ENCODE peak calls at places on chromosomes 7 and 10, in nine cellular contexts. O is mesendoderm; B is right lobe of liver; N is upper lobe of right lung; T is AG09309; S is HFF-Myc; Y is naive thymus-derived CD4-positive, alpha-beta T cell; L is H7; P is hepatocyte. V is an unnamed sample.

GRCh38 chr10:70283445-70284399 is at the start of gene NPFFR1:
- DNase-seq in L (peak), B (no peak), O (peak), P (peak), Y (no peak), N (peak), T (no peak), S (no peak), V (no peak)

GRCh38 chr7:94578615-94579014 is 69.0 kb downstream of the CASD1 start:
- DNase-seq in T (no peak), B (no peak), O (no peak), N (no peak), S (no peak), Y (no peak), L (no peak), P (no peak), V (no peak)

GRCh38 chr7:143416565-143417149 is 8.0 kb upstream of the EPHA1 start:
- DNase-seq in L (peak), B (no peak), N (no peak), T (no peak), O (peak), Y (no peak), S (peak), P (peak), V (peak)

GRCh38 chr10:123945506-123945905 is 53.9 kb upstream of the CPXM2 start:
- DNase-seq in P (peak), N (no peak), T (peak), O (peak), Y (no peak), B (no peak), L (no peak), S (no peak), V (no peak)

GRCh38 chr10:132257271-132257670 is 50.5 kb downstream of the STK32C start:
- DNase-seq in T (no peak), L (no peak), P (no peak), Y (no peak), S (peak), B (no peak), N (no peak), O (no peak), V (no peak)

GRCh38 chr10:116891208-116891607 is 41.9 kb downstream of the ENO4 start:
- DNase-seq in O (no peak), S (peak), Y (no peak), L (no peak), T (peak), B (no peak), N (no peak), P (peak), V (peak)

GRCh38 chr7:80089341-80089740 is 45.3 kb upstream of the GNAI1 start:
- DNase-seq in O (no peak), T (no peak), B (no peak), Y (no peak), N (no peak), L (no peak), S (no peak), P (no peak), V (no peak)

GRCh38 chr7:120838281-120838682 is 19.7 kb downstream of the TSPAN12 start:
- DNase-seq in O (no peak), S (no peak), B (no peak), T (no peak), Y (no peak), L (no peak), N (no peak), P (no peak), V (no peak)

GRCh38 chr7:73519867-73520672 is 2.0 kb downstream of the BAZ1B start:
- DNase-seq in Y (no peak), T (no peak), O (peak), N (no peak), L (peak), P (no peak), B (no peak), S (no peak), V (no peak)

GRCh38 chr7:18788026-18788425 is 292.5 kb downstream of the HDAC9 start:
- DNase-seq in L (no peak), N (no peak), Y (no peak), B (no peak), T (no peak), P (no peak), S (no peak), O (no peak), V (no peak)

GRCh38 chr10:44935201-44935960 is 24.2 kb upstream of the RASSF4 start:
- DNase-seq in N (no peak), O (peak), L (no peak), P (peak), Y (no peak), T (peak), S (no peak), B (no peak), V (peak)

GRCh38 chr10:35056133-35056532 is 34.0 kb downstream of the CUL2 start:
- DNase-seq in O (no peak), L (no peak), S (no peak), T (no peak), Y (no peak), P (no peak), B (no peak), N (no peak), V (no peak)

GRCh38 chr10:35058134-35058533 is 32.0 kb downstream of the CUL2 start:
- DNase-seq in P (no peak), B (no peak), S (peak), Y (no peak), N (no peak), L (no peak), O (no peak), T (peak), V (peak)

GRCh38 chr10:35058686-35059085 is 31.5 kb downstream of the CUL2 start:
- DNase-seq in L (no peak), P (no peak), B (no peak), N (no peak), S (no peak), T (no peak), Y (no peak), O (no peak), V (no peak)

GRCh38 chr10:35059486-35059885 is 30.7 kb downstream of the CUL2 start:
- DNase-seq in N (no peak), B (no peak), S (no peak), Y (no peak), P (no peak), L (no peak), T (no peak), O (no peak), V (no peak)

DNA sequence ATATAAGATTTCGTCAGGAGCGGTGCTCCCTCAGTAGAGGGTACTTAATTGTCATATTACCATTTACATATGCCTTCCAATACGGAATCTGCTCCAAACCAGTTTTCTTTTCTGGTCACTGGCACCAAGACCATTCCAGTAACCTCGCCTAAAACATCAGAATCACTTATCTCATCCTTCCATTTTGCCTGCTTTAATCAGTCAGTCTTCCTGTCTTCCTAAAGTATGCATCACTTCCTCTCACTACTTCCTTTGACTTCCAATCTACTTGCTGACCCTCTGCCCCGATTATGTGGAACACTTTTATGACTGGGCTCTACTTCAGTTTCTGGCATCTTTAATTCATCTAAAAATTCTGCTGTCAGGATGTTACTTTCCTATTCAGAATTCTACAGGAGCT is 33.5 kb downstream of the CUL2 start:
- DNase-seq in P (no peak), O (no peak), S (no peak), L (no peak), Y (no peak), B (no peak), T (no peak), N (no peak), V (no peak)
- H3K4me3 ChIP-seq in P (no peak), O (no peak), S (no peak), L (no peak), Y (no peak), B (no peak), T (no peak), N (no peak), V (no peak)

DNA sequence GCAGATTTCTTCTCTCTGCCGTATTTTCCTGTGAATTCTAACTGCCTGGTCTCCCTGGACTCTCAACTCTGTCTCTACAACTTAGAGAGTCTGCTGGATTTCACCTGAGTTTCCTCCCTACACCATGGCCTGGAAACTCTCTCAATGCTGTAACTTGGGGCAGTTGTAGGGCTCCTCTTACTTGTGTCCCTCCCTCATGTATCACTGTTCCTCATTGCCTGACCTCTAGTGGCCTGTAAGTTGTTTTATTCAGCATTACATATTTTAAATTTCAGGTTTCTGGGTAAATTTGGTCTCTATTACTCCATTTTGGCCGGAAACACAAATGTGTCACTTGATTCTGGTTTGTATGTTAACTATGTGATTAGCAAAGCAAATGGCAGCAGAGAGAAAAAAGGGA is 70.9 kb downstream of the DYNC1I1 start:
- DNase-seq in L (peak), B (no peak), Y (no peak), O (peak), S (no peak), P (no peak), T (no peak), N (no peak), V (no peak)
- H3K4me3 ChIP-seq in L (no peak), B (no peak), Y (no peak), O (no peak), S (no peak), P (no peak), T (no peak), N (no peak), V (no peak)

DNA sequence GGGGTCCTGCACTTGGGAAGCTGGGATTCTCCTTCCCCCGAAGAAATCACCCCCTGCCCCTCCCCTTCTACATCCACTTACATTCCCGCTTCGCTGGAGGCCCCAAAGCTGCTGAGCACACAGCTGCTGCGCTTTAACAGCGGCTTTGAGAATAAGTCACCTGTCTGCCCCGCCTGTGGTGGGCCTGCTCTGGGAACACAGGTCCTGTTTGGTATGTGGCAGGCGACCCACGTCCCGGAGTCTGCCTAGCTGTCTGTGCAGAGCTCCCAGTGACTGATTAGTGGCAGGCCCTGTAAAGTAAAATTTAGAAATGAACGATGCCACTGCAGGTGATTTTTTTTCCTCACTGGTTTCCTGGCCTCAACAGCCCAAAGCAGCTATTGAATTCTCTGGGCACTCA is 47.0 kb downstream of the CDH23 start:
- DNase-seq in B (no peak), S (no peak), Y (no peak), L (peak), P (no peak), N (no peak), T (no peak), O (no peak), V (no peak)
- H3K4me3 ChIP-seq in B (no peak), S (no peak), Y (no peak), L (no peak), P (no peak), N (no peak), T (no peak), O (no peak), V (no peak)

DNA sequence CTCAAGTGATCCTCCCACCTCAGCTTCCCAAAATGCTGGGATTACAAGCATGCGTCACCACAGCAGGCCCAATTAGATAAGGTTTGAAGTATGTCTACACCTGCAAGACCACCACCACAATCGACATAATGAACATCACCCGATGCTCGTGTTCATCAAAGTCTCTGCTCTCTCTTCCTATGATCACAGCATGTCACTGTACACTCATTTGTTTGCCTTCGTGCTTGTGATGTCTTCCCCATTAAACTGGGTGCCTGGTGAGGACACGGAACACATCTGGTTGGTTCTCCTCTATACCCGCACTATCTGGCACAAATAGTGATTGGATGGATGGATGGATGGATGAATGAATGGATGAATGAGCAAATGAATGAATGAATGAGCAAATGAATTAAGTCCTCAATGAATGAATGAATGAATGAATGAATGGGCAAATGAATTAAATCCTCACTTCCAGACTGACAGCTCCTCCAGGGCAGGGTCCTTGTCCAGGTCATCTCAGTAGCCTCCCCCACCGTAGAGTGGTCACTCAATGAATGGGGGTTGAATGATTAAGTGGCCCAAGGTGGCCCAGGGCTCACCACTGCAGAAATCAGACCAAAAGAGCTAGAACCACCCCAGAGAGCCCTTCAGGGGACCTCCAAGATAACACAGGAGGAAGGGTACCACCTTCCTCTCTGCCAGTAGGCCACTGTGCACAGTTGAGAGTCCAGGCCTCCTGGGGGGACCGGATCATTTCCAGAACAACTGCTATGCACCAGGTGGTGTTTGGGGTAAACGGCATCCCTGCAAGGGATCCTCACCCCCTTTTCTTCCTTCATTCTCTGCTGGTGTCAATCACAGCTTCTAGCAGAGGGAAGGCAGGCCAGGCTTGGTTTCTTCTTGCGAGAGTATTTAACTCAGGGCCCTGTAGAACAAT is 101.9 kb upstream of the TNRC18 start:
- DNase-seq in Y (no peak), S (no peak), B (no peak), O (peak), N (no peak), P (peak), L (peak), T (no peak), V (no peak)
- H3K4me3 ChIP-seq in Y (no peak), S (no peak), B (no peak), O (no peak), N (no peak), P (no peak), L (no peak), T (no peak), V (no peak)

DNA sequence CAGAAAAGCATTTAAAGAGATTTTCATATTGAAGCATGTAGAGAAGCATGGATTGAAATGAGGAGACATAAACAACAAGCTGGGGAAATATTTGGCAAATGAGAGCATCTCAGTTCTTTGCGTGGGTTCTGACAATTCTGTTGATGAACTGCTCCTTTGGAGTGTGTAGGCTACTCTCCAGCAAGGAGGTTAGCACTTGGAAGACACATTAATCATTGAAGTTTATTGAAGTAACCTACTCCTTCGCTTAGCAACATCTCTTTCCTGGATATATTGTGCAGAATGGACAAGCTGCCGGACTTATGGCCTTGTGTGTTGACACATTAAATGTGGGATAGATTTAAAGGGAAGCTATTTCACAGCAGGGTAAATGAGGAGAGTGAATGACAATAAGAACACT is 354.5 kb upstream of the VWC2 start:
- DNase-seq in S (no peak), L (no peak), B (no peak), T (no peak), Y (no peak), O (no peak), N (no peak), P (no peak), V (no peak)
- H3K4me3 ChIP-seq in S (no peak), L (no peak), B (no peak), T (no peak), Y (no peak), O (no peak), N (no peak), P (no peak), V (no peak)

GRCh38 chr10:129963076-129963830 is 821 bp downstream of the EBF3 start:
- DNase-seq in B (no peak), O (peak), T (no peak), S (no peak), L (peak), Y (no peak), P (peak), N (no peak), V (no peak)
- H3K4me3 ChIP-seq in B (peak), O (peak), T (peak), S (peak), L (peak), Y (peak), P (peak), N (peak), V (peak)

DNA sequence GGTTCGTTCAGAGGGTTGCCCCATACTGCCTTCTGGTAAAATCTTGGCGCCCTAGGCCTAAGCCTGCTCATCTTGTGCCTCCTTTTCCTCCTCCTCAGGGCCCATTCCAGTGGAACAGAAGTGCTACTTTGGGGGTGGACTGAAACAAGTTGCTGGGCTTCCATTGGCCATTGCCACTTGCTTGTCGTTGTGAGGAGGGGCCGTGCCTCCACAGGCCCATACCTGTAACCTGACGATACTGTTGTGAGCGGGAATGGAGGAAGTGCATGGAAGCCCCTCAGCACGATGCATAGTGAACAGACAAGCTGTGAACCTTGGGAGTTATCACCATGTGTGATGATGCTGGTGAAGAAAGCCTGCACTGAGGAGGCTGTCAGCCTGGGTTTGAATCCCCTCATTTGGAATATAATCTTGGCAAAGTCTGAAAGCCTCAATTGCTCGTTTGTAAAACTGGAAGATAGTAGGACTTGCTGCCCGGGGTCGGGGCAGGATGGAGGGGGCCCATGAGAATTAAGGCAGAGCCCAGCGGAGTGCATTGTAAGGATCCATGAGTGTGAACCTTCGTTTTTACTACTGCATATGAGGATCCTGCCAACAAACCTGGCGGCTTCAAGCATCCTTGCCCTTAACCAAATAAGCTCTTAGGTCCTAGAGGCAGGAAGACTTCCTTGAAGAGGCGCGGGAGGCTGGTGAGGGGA is 671 bp upstream of the PAPSS2 start:
- DNase-seq in T (no peak), P (no peak), L (peak), O (peak), S (no peak), B (no peak), Y (no peak), N (no peak), V (no peak)
- H3K4me3 ChIP-seq in T (peak), P (peak), L (peak), O (no peak), S (peak), B (peak), Y (no peak), N (peak), V (peak)

DNA sequence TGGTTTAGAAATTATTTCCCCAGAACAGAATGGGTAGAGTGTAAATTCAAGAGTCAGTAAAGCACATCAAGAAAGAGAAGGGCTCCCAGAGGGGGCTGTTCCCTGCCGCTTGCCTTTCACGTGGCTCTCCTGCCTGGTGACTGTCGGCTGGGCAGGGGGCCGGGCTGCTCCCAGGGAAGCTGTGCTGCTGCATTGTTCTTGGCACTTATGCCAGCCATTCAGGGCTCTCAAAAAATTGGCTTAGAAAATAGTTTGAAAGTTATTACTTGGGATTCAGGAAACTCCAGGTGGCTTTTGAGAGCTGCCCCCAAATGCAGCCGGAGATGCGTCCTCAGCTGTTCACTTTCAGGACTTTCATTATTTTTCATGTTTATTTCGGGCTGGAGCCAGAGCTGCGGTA is 93.9 kb downstream of the SORCS3 start:
- DNase-seq in T (no peak), Y (no peak), P (no peak), B (no peak), N (no peak), L (peak), S (no peak), O (peak), V (no peak)
- H3K4me3 ChIP-seq in T (no peak), Y (no peak), P (no peak), B (no peak), N (no peak), L (no peak), S (no peak), O (no peak), V (no peak)

GRCh38 chr7:130936202-130936931 is 202.4 kb upstream of the KLF14 start:
- DNase-seq in T (no peak), S (no peak), O (no peak), Y (no peak), B (no peak), L (no peak), P (no peak), N (no peak), V (no peak)

GRCh38 chr7:130932667-130933432 is 198.8 kb upstream of the KLF14 start:
- DNase-seq in B (no peak), P (no peak), O (no peak), T (no peak), S (no peak), N (no peak), Y (no peak), L (no peak), V (no peak)

GRCh38 chr7:130935564-130936157 is 201.7 kb upstream of the KLF14 start:
- DNase-seq in N (no peak), T (no peak), P (no peak), O (peak), S (no peak), B (no peak), L (no peak), Y (no peak), V (no peak)

GRCh38 chr7:130932088-130932487 is 198.1 kb upstream of the KLF14 start:
- DNase-seq in Y (no peak), T (no peak), O (no peak), S (no peak), N (no peak), L (no peak), B (no peak), P (no peak), V (no peak)

GRCh38 chr7:130933919-130934318 is 199.9 kb upstream of the KLF14 start:
- DNase-seq in P (no peak), S (no peak), T (no peak), N (no peak), B (no peak), L (no peak), Y (no peak), O (no peak), V (no peak)
- H3K4me3 ChIP-seq in P (no peak), S (no peak), T (no peak), N (no peak), B (no peak), L (no peak), Y (no peak), O (no peak), V (no peak)

V was measured in astrocyte of the cerebellum.